ENCODE peak calls at places on chromosomes 11 and 22, in seven cellular contexts. Q is NCI-H1092 treated with DMSO at 0.1 percent for 48 hours, Z is NCI-H510A, L is colonic mucosa, H is choroid plexus epithelial cell, N is bronchial epithelial cell, B is amniotic epithelial cell. U is an unnamed sample.

GRCh38 chr11:66567787-66568123 is 651 bp downstream of the CTSF start:
- DNase-seq in Q (no peak), Z (no peak), L (no peak), H (no peak), N (no peak), B (no peak), U (no peak)

GRCh38 chr11:12508151-12508740 is 130.9 kb downstream of the PARVA start:
- DNase-seq in Q (no peak), Z (no peak), L (no peak), H (peak), N (no peak), B (peak), U (no peak)

GRCh38 chr22:50268655-50269113 is 1.5 kb downstream of the MAPK11 start:
- DNase-seq in Q (no peak), Z (no peak), L (peak), H (peak), N (no peak), B (no peak), U (no peak)

GRCh38 chr11:31871310-31872073 is 60.4 kb upstream of the PAX6 start:
- DNase-seq in Q (no peak), Z (no peak), L (no peak), H (no peak), N (no peak), B (no peak), U (no peak)

GRCh38 chr22:48153726-48154125 is 1391.3 kb downstream of the TBC1D22A start:
- DNase-seq in Q (peak), Z (peak), L (peak), H (no peak), N (no peak), B (no peak), U (no peak)

GRCh38 chr11:57203359-57203758 is 21.6 kb downstream of the LRRC55 start:
- DNase-seq in Q (no peak), Z (no peak), L (peak), H (no peak), N (no peak), B (peak), U (no peak)

GRCh38 chr11:134120143-134120850 is 51.4 kb downstream of the JAM3 start:
- DNase-seq in Q (peak), Z (no peak), L (peak), H (peak), N (peak), B (peak), U (no peak)

GRCh38 chr22:33835196-33835788 is 85.0 kb downstream of the LARGE1 start:
- DNase-seq in Q (no peak), Z (no peak), L (peak), H (no peak), N (no peak), B (no peak), U (no peak)

GRCh38 chr11:32500001-32500400 is 64.7 kb upstream of the WT1 start:
- DNase-seq in Q (no peak), Z (no peak), L (no peak), H (no peak), N (no peak), B (no peak), U (no peak)

U was measured in CD8-positive, alpha-beta T cell.